ENCODE peak calls at places on chromosomes 5 and 9, in nine cellular contexts. P is erythroblast; J is HTR-8/SVneo; S is heart right ventricle; T is HT-29; F is breast epithelium; D is stimulated activated CD4-positive, alpha-beta T cell treated with anti-CD3 and anti-CD28 coated beads, Interleukin-15, amount 100 ng/mL, for 24 hours; L is cardiac muscle cell; Y is RWPE1. X is an unnamed sample.

GRCh38 chr5:152113401-152113800 is 188.8 kb upstream of the GLRA1 start:
- DNase-seq in P (no peak), D (peak; percentile 68), T (no peak), F (no peak), Y (no peak), J (no peak), L (no peak), S (no peak), X (no peak)

GRCh38 chr5:12072441-12072840 is 168.2 kb upstream of the CTNND2 start:
- DNase-seq in T (no peak), Y (no peak), F (no peak), D (no peak), S (no peak), J (no peak), L (no peak), P (no peak), X (no peak)

GRCh38 chr9:119905706-119906105 is 536.5 kb upstream of the BRINP1 start:
- DNase-seq in Y (no peak), J (no peak), L (no peak), F (no peak), S (no peak), T (no peak), P (no peak), D (no peak), X (no peak)

GRCh38 chr5:35117960-35118359 is 70.2 kb upstream of the AGXT2 start:
- DNase-seq in S (no peak), P (no peak), F (no peak), D (no peak), L (peak; percentile 77), Y (no peak), T (no peak), J (peak; percentile 47), X (no peak)

GRCh38 chr9:94586814-94587213 is 6.8 kb downstream of the FBP2 start:
- DNase-seq in F (no peak), J (peak; percentile 19), T (no peak), S (no peak), D (no peak), P (no peak), L (peak; percentile 63), Y (peak; percentile 30), X (no peak)

GRCh38 chr9:21817176-21817575 is 14.7 kb downstream of the MTAP start:
- DNase-seq in D (no peak), J (no peak), T (no peak), S (no peak), Y (no peak), L (peak; percentile 93), F (no peak), P (no peak), X (peak; percentile 93)

GRCh38 chr9:37284631-37285030 is 137.9 kb upstream of the GRHPR start:
- DNase-seq in P (no peak), F (no peak), D (no peak), L (peak; percentile 8), T (no peak), J (no peak), Y (no peak), S (no peak), X (no peak)

GRCh38 chr5:64074533-64074932 is 91.1 kb upstream of the RNF180 start:
- DNase-seq in L (peak; percentile 42), P (peak; percentile 19), F (no peak), D (no peak), Y (peak; percentile 62), S (no peak), J (peak; percentile 43), T (peak; percentile 52), X (peak; percentile 0)

GRCh38 chr5:57441557-57441956 is 41.1 kb downstream of the ACTBL2 start:
- DNase-seq in S (no peak), T (peak; percentile 54), D (no peak), L (peak; percentile 98), Y (peak; percentile 75), P (peak; percentile 31), J (peak; percentile 73), F (no peak), X (no peak)

GRCh38 chr9:134933076-134933659 is 15.5 kb upstream of the FCN1 start:
- DNase-seq in S (no peak), Y (no peak), J (no peak), T (no peak), P (no peak), L (no peak), D (no peak), F (no peak), X (no peak)

GRCh38 chr5:1015545-1015944 is 6.9 kb downstream of the NKD2 start:
- DNase-seq in T (no peak), S (no peak), P (no peak), J (no peak), L (no peak), Y (no peak), D (no peak), F (no peak), X (no peak)

GRCh38 chr5:93926831-93927600 is 185.6 kb upstream of the POU5F2 start:
- DNase-seq in J (no peak), S (no peak), T (no peak), D (no peak), L (no peak), Y (no peak), F (no peak), P (no peak), X (no peak)

GRCh38 chr5:173893192-173893561 is 5.0 kb downstream of the CPEB4 start:
- DNase-seq in T (no peak), Y (no peak), L (no peak), P (no peak), J (no peak), S (no peak), D (no peak), F (no peak), X (no peak)

GRCh38 chr9:136544549-136545064 is 1.2 kb downstream of the NOTCH1 start:
- DNase-seq in D (peak; percentile 81), J (no peak), P (no peak), L (peak; percentile 29), F (no peak), S (peak; percentile 80), Y (no peak), T (peak; percentile 73), X (no peak)

GRCh38 chr5:86337667-86338460 is 279.9 kb upstream of the COX7C start:
- DNase-seq in D (no peak), F (no peak), J (no peak), P (no peak), L (no peak), Y (no peak), T (no peak), S (no peak), X (no peak)

GRCh38 chr9:110444911-110445310 is 107.2 kb upstream of the TXNDC8 start:
- DNase-seq in S (no peak), Y (no peak), P (no peak), F (no peak), D (no peak), L (peak; percentile 88), T (no peak), J (no peak), X (no peak)

GRCh38 chr5:33556330-33557328 is 115.9 kb downstream of the TARS1 start:
- DNase-seq in D (no peak), L (peak; percentile 37), P (no peak), S (peak; percentile 17), J (no peak), F (no peak), T (no peak), Y (no peak), X (no peak)

GRCh38 chr9:114281421-114282103 is 41.3 kb upstream of the ORM1 start:
- DNase-seq in J (no peak), Y (no peak), S (peak; percentile 58), D (no peak), T (no peak), F (no peak), L (peak; percentile 37), P (no peak), X (no peak)

GRCh38 chr9:136501686-136502085 is 18.8 kb upstream of the SEC16A start:
- DNase-seq in J (no peak), P (no peak), Y (no peak), T (no peak), S (no peak), L (no peak), D (no peak), F (no peak), X (no peak)

GRCh38 chr5:179530069-179530998 is 20.0 kb upstream of the RUFY1 start:
- DNase-seq in S (peak; percentile 80), F (peak; percentile 62), Y (no peak), J (no peak), T (no peak), P (peak; percentile 68), D (peak; percentile 80), L (peak; percentile 67), X (peak; percentile 67)

GRCh38 chr9:86843182-86843581 is 104.1 kb downstream of the GAS1 start:
- DNase-seq in T (no peak), S (peak; percentile 11), D (no peak), J (no peak), L (peak; percentile 69), P (no peak), F (no peak), Y (peak; percentile 24), X (no peak)

GRCh38 chr5:174500636-174501035 is 223.7 kb upstream of the MSX2 start:
- DNase-seq in J (no peak), T (no peak), D (no peak), F (no peak), S (no peak), L (no peak), Y (no peak), P (no peak), X (no peak)

GRCh38 chr5:119417891-119418781 is 34.2 kb upstream of the HSD17B4 start:
- DNase-seq in T (no peak), L (peak; percentile 90), J (no peak), F (no peak), Y (no peak), D (no peak), P (peak; percentile 47), S (no peak), X (peak; percentile 43)

GRCh38 chr5:179385892-179386291 is 40.6 kb upstream of the ADAMTS2 start:
- DNase-seq in J (no peak), Y (no peak), F (no peak), L (no peak), T (no peak), P (no peak), S (no peak), D (no peak), X (no peak)

GRCh38 chr5:78269088-78269703 is 25.3 kb downstream of the AP3B1 start:
- DNase-seq in J (no peak), D (no peak), T (peak; percentile 33), Y (peak; percentile 52), P (peak; percentile 35), F (no peak), S (no peak), L (peak; percentile 27), X (peak; percentile 29)

GRCh38 chr5:40021007-40021406 is 596.2 kb upstream of the DAB2 start:
- DNase-seq in T (peak; percentile 18), S (no peak), Y (no peak), D (no peak), P (no peak), L (no peak), J (no peak), F (no peak), X (no peak)

GRCh38 chr5:60521379-60522298 is 178.3 kb downstream of the DEPDC1B start:
- DNase-seq in L (no peak), D (no peak), J (no peak), F (no peak), S (no peak), P (no peak), T (no peak), Y (no peak), X (peak; percentile 1)

GRCh38 chr5:127988149-127988755 is 95.3 kb upstream of the SLC12A2 start:
- DNase-seq in P (no peak), S (no peak), Y (peak; percentile 86), D (no peak), F (no peak), T (peak; percentile 86), L (peak; percentile 92), J (peak; percentile 45), X (no peak)

GRCh38 chr9:125126019-125126746 is 17.1 kb downstream of the SCAI start:
- DNase-seq in T (no peak), D (peak; percentile 72), Y (peak; percentile 34), F (peak; percentile 88), L (peak; percentile 99), P (peak; percentile 20), S (peak; percentile 68), J (peak; percentile 66), X (peak; percentile 89)

GRCh38 chr5:180467028-180467427 is 27.2 kb upstream of the CNOT6 start:
- DNase-seq in P (no peak), L (peak; percentile 46), S (no peak), F (no peak), Y (peak; percentile 70), T (peak; percentile 29), J (no peak), D (no peak), X (no peak)

GRCh38 chr5:174759091-174759490 is 34.7 kb downstream of the MSX2 start:
- DNase-seq in D (no peak), J (no peak), Y (no peak), F (no peak), S (no peak), T (no peak), L (no peak), P (no peak), X (no peak)